ENCODE peak calls at places on chromosome 2, in five cellular contexts. One of them, this sample, is unnamed.

GRCh38 chr2:88563134-88563533 is 64.1 kb downstream of the EIF2AK3 start:
- DNase-seq in SK-N-DZ: no peak
- DNase-seq in ascending aorta: no peak
- DNase-seq in left ventricle myocardium inferior: no peak
- DNase-seq in activated T-cell treated with anti-CD3 and anti-CD28 coated beads for 48 hours: no peak
- DNase-seq in this sample: no peak

GRCh38 chr2:160533482-160533881 is 39.9 kb upstream of the RBMS1 start:
- DNase-seq in ascending aorta: no peak
- DNase-seq in left ventricle myocardium inferior: no peak
- DNase-seq in activated T-cell treated with anti-CD3 and anti-CD28 coated beads for 48 hours: no peak
- DNase-seq in SK-N-DZ: no peak
- DNase-seq in this sample: no peak

GRCh38 chr2:113795405-113795920 is 39.0 kb upstream of the SLC35F5 start:
- DNase-seq in activated T-cell treated with anti-CD3 and anti-CD28 coated beads for 48 hours: no peak
- DNase-seq in ascending aorta: no peak
- DNase-seq in SK-N-DZ: no peak
- DNase-seq in left ventricle myocardium inferior: no peak
- DNase-seq in this sample: no peak

GRCh38 chr2:219496781-219497494 is 1.8 kb upstream of the GMPPA start:
- DNase-seq in activated T-cell treated with anti-CD3 and anti-CD28 coated beads for 48 hours: no peak
- DNase-seq in ascending aorta: no peak
- DNase-seq in left ventricle myocardium inferior: no peak
- DNase-seq in SK-N-DZ: no peak
- DNase-seq in this sample: no peak

GRCh38 chr2:78999410-78999809 is 26.1 kb upstream of the REG3G start:
- DNase-seq in SK-N-DZ: peak
- DNase-seq in left ventricle myocardium inferior: no peak
- DNase-seq in ascending aorta: no peak
- DNase-seq in activated T-cell treated with anti-CD3 and anti-CD28 coated beads for 48 hours: no peak
- DNase-seq in this sample: no peak

GRCh38 chr2:101341901-101342624 is 33.6 kb upstream of the RNF149 start:
- DNase-seq in left ventricle myocardium inferior: peak
- DNase-seq in ascending aorta: no peak
- DNase-seq in activated T-cell treated with anti-CD3 and anti-CD28 coated beads for 48 hours: peak
- DNase-seq in SK-N-DZ: peak
- DNase-seq in this sample: peak

GRCh38 chr2:8644605-8645175 is 37.2 kb upstream of the ID2 start:
- DNase-seq in activated T-cell treated with anti-CD3 and anti-CD28 coated beads for 48 hours: no peak
- DNase-seq in left ventricle myocardium inferior: peak
- DNase-seq in SK-N-DZ: no peak
- DNase-seq in ascending aorta: no peak
- DNase-seq in this sample: no peak

GRCh38 chr2:234735829-234736228 is 216.0 kb upstream of the SH3BP4 start:
- DNase-seq in left ventricle myocardium inferior: no peak
- DNase-seq in ascending aorta: no peak
- DNase-seq in SK-N-DZ: no peak
- DNase-seq in activated T-cell treated with anti-CD3 and anti-CD28 coated beads for 48 hours: no peak
- DNase-seq in this sample: no peak

GRCh38 chr2:235496239-235496621 is 2.4 kb downstream of the AGAP1 start:
- DNase-seq in activated T-cell treated with anti-CD3 and anti-CD28 coated beads for 48 hours: no peak
- DNase-seq in SK-N-DZ: no peak
- DNase-seq in left ventricle myocardium inferior: no peak
- DNase-seq in ascending aorta: no peak
- DNase-seq in this sample: no peak

GRCh38 chr2:101464841-101465240 is 10.1 kb downstream of the RFX8 start:
- DNase-seq in SK-N-DZ: no peak
- DNase-seq in activated T-cell treated with anti-CD3 and anti-CD28 coated beads for 48 hours: no peak
- DNase-seq in ascending aorta: no peak
- DNase-seq in left ventricle myocardium inferior: no peak
- DNase-seq in this sample: no peak

GRCh38 chr2:126661702-126662465 is 5.9 kb downstream of the GYPC start:
- DNase-seq in SK-N-DZ: no peak
- DNase-seq in ascending aorta: no peak
- DNase-seq in activated T-cell treated with anti-CD3 and anti-CD28 coated beads for 48 hours: peak
- DNase-seq in left ventricle myocardium inferior: no peak
- DNase-seq in this sample: no peak